ENCODE peak calls at places on chromosomes 1 and 21, in seven cellular contexts. D, Y, R, G, U, H and V are unnamed samples.

GRCh38 chr1:2046953-2047748 is 3.1 kb upstream of the PRKCZ start:
- DNase-seq in D (no peak), Y (no peak), R (no peak), G (no peak), U (no peak), H (no peak), V (no peak)

GRCh38 chr1:38892976-38893375 is 11.6 kb upstream of the GJA9 start:
- DNase-seq in D (no peak), Y (no peak), R (no peak), G (no peak), U (no peak), H (no peak), V (no peak)

GRCh38 chr1:92754000-92754787 is 30.7 kb downstream of the EVI5 start:
- DNase-seq in D (no peak), Y (no peak), R (no peak), G (no peak), U (no peak), H (no peak), V (peak; percentile 52)

GRCh38 chr1:14415396-14415795 is 183.1 kb upstream of the KAZN start:
- DNase-seq in D (peak; percentile 75), Y (no peak), R (no peak), G (no peak), U (no peak), H (no peak), V (no peak)

GRCh38 chr1:58717979-58718378 is 18.1 kb upstream of the MYSM1 start:
- DNase-seq in D (no peak), Y (no peak), R (peak; percentile 9), G (no peak), U (no peak), H (no peak), V (no peak)

GRCh38 chr1:52707927-52708655 is 9.9 kb upstream of the COA7 start:
- DNase-seq in D (no peak), Y (no peak), R (no peak), G (no peak), U (no peak), H (no peak), V (no peak)

GRCh38 chr21:44593598-44594405 is 1.5 kb upstream of the KRTAP10-6 start:
- DNase-seq in D (no peak), Y (no peak), R (no peak), G (no peak), U (no peak), H (no peak), V (no peak)

GRCh38 chr1:174883361-174883760 is 116.4 kb upstream of the CACYBP start:
- DNase-seq in D (peak; percentile 47), Y (no peak), R (no peak), G (peak; percentile 24), U (no peak), H (no peak), V (no peak)

GRCh38 chr1:64915381-64916274 is 50.7 kb downstream of the JAK1 start:
- DNase-seq in D (no peak), Y (no peak), R (no peak), G (no peak), U (no peak), H (no peak), V (peak; percentile 39)
- H3K4me1 ChIP-seq in D (peaks cover 11% of the 10 kb centered on the region), Y (peaks cover 68% of the 10 kb centered on the region), R (peaks cover 40% of the 10 kb centered on the region), G (peaks cover 33% of the 10 kb centered on the region), U (no peaks in the 10 kb centered on the region), H (peaks cover 6% of the 10 kb centered on the region), V (peaks cover 41% of the 10 kb centered on the region)

GRCh38 chr1:230141002-230141648 is 74.1 kb downstream of the GALNT2 start:
- DNase-seq in D (no peak), Y (no peak), R (no peak), G (no peak), U (peak; percentile 81), H (no peak), V (no peak)
- H3K4me1 ChIP-seq in D (peaks cover 2% of the 10 kb centered on the region), Y (peaks cover 71% of the 10 kb centered on the region), R (no peaks in the 10 kb centered on the region), G (no peaks in the 10 kb centered on the region), U (no peaks in the 10 kb centered on the region), H (peaks cover 10% of the 10 kb centered on the region), V (peaks cover 36% of the 10 kb centered on the region)

GRCh38 chr1:245953876-245954660 is 553.0 kb downstream of the SMYD3 start:
- DNase-seq in D (peak; percentile 60), Y (no peak), R (peak; percentile 33), G (no peak), U (no peak), H (no peak), V (no peak)
- H3K4me1 ChIP-seq in D (peaks cover 36% of the 10 kb centered on the region), Y (peaks cover 6% of the 10 kb centered on the region), R (peaks cover 25% of the 10 kb centered on the region), G (no peaks in the 10 kb centered on the region), U (no peaks in the 10 kb centered on the region), H (no peaks in the 10 kb centered on the region), V (peaks cover 13% of the 10 kb centered on the region)

GRCh38 chr21:38725196-38726157 is 80.3 kb upstream of the ETS2 start:
- DNase-seq in D (no peak), Y (no peak), R (no peak), G (no peak), U (no peak), H (no peak), V (no peak)

GRCh38 chr21:38721983-38722382 is 83.7 kb upstream of the ETS2 start:
- DNase-seq in D (no peak), Y (no peak), R (no peak), G (no peak), U (no peak), H (no peak), V (no peak)

GRCh38 chr21:38721055-38721454 is 84.7 kb upstream of the ETS2 start:
- DNase-seq in D (no peak), Y (no peak), R (no peak), G (no peak), U (no peak), H (no peak), V (no peak)

GRCh38 chr21:38729745-38730401 is 75.9 kb upstream of the ETS2 start:
- DNase-seq in D (no peak), Y (no peak), R (no peak), G (no peak), U (no peak), H (no peak), V (peak; percentile 37)

DNA sequence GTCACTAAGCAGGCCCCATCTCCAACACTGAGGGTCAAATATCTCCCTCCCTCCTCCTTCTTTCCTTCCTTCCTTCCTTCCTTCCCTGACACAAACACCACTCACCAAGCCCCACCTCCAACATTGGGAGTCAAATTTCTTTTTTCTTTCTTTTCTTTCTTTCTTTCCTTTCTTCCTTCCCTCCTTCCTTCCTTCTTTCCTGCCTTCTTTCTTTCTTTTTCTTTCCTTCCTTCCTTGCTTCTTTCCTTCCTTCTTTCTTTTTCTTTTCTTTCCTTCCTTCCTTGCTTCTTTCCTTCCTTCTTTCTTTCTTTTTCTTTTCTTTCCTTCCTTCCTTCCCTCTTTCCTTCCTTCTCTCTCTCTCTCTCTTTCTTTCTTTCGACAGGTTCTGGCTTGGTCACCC is 79.2 kb upstream of the ETS2 start:
- DNase-seq in D (no peak), Y (no peak), R (no peak), G (no peak), U (no peak), H (no peak), V (no peak)
- H3K4me1 ChIP-seq in D (no peaks in the 10 kb centered on the region), Y (peaks cover 15% of the 10 kb centered on the region), R (no peaks in the 10 kb centered on the region), G (no peaks in the 10 kb centered on the region), U (no peaks in the 10 kb centered on the region), H (no peaks in the 10 kb centered on the region), V (peaks cover 11% of the 10 kb centered on the region)

DNA sequence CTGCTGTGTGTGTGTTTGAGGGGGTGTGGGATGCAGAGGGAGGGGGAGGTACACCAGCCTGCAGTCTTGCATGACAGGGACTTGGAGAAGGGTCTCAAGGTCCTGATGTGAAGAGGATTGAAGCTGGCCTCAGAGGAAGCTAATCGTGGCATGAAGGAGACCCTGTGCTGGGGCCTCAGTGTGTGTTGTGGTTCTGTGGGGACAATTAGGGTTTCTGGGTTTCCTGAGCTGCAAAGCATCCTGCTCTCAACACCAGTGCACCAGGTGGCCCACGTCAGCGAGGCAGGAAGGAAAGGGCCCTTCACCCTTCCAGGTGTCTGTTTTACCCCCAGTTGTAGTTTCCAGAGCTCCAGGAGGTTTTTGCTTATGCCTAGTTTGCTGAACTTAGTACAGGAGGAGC is 52.8 kb downstream of the TENT5C start:
- DNase-seq in D (no peak), Y (no peak), R (peak; percentile 82), G (no peak), U (no peak), H (no peak), V (no peak)
- H3K4me1 ChIP-seq in D (peaks cover 27% of the 10 kb centered on the region), Y (peaks cover 17% of the 10 kb centered on the region), R (peaks cover 94% of the 10 kb centered on the region), G (peaks cover 5% of the 10 kb centered on the region), U (no peaks in the 10 kb centered on the region), H (no peaks in the 10 kb centered on the region), V (peaks cover 26% of the 10 kb centered on the region)